ENCODE peak calls at places on chromosomes 11 and 22, in nine cellular contexts. One of them, this sample, is unnamed.

GRCh38 chr22:43094085-43094484 is 4.9 kb upstream of the TTLL1 start:
- DNase-seq in IMR-90: peak
- DNase-seq in HCT116: no peak
- DNase-seq in upper lobe of left lung: no peak
- DNase-seq in OCI-LY7: peak
- DNase-seq in fibroblast of lung: no peak
- DNase-seq in AG09319: no peak
- DNase-seq in B cell: peak
- DNase-seq in body of pancreas: peak
- DNase-seq in this sample: no peak

GRCh38 chr11:3159296-3160190 is 5.6 kb downstream of the OSBPL5 start:
- DNase-seq in IMR-90: no peak
- DNase-seq in HCT116: no peak
- DNase-seq in upper lobe of left lung: peak
- DNase-seq in OCI-LY7: no peak
- DNase-seq in fibroblast of lung: no peak
- DNase-seq in AG09319: no peak
- DNase-seq in B cell: no peak
- DNase-seq in body of pancreas: peak
- DNase-seq in this sample: no peak

GRCh38 chr11:60615497-60615896 is 83.9 kb upstream of the MS4A8 start:
- DNase-seq in IMR-90: no peak
- DNase-seq in HCT116: no peak
- DNase-seq in upper lobe of left lung: peak
- DNase-seq in OCI-LY7: no peak
- DNase-seq in fibroblast of lung: no peak
- DNase-seq in AG09319: no peak
- DNase-seq in B cell: no peak
- DNase-seq in body of pancreas: no peak
- DNase-seq in this sample: no peak

GRCh38 chr22:32996276-32996675 is 61.9 kb downstream of the SYN3 start:
- DNase-seq in IMR-90: no peak
- DNase-seq in HCT116: no peak
- DNase-seq in upper lobe of left lung: no peak
- DNase-seq in OCI-LY7: no peak
- DNase-seq in fibroblast of lung: no peak
- DNase-seq in AG09319: no peak
- DNase-seq in B cell: no peak
- DNase-seq in body of pancreas: no peak
- DNase-seq in this sample: no peak

GRCh38 chr11:63829823-63830489 is 9.0 kb upstream of the MARK2 start:
- DNase-seq in IMR-90: peak
- DNase-seq in HCT116: no peak
- DNase-seq in upper lobe of left lung: no peak
- DNase-seq in OCI-LY7: peak
- DNase-seq in fibroblast of lung: peak
- DNase-seq in AG09319: no peak
- DNase-seq in B cell: no peak
- DNase-seq in body of pancreas: peak
- DNase-seq in this sample: peak

GRCh38 chr22:19149047-19149883 is 827 bp downstream of the GSC2 start:
- DNase-seq in IMR-90: no peak
- DNase-seq in HCT116: no peak
- DNase-seq in upper lobe of left lung: peak
- DNase-seq in OCI-LY7: no peak
- DNase-seq in fibroblast of lung: peak
- DNase-seq in AG09319: no peak
- DNase-seq in B cell: peak
- DNase-seq in body of pancreas: no peak
- DNase-seq in this sample: no peak

GRCh38 chr22:24796860-24797259 is 9.2 kb upstream of the SGSM1 start:
- DNase-seq in IMR-90: no peak
- DNase-seq in HCT116: no peak
- DNase-seq in upper lobe of left lung: no peak
- DNase-seq in OCI-LY7: no peak
- DNase-seq in fibroblast of lung: no peak
- DNase-seq in AG09319: no peak
- DNase-seq in B cell: no peak
- DNase-seq in body of pancreas: no peak
- DNase-seq in this sample: no peak

GRCh38 chr22:47059076-47059475 is 296.6 kb downstream of the TBC1D22A start:
- DNase-seq in IMR-90: no peak
- DNase-seq in HCT116: no peak
- DNase-seq in upper lobe of left lung: peak
- DNase-seq in OCI-LY7: peak
- DNase-seq in fibroblast of lung: no peak
- DNase-seq in AG09319: no peak
- DNase-seq in B cell: no peak
- DNase-seq in body of pancreas: no peak
- DNase-seq in this sample: no peak

GRCh38 chr11:110092577-110093406 is at the start of gene ZC3H12C:
- DNase-seq in IMR-90: peak
- DNase-seq in HCT116: peak
- DNase-seq in upper lobe of left lung: peak
- DNase-seq in OCI-LY7: no peak
- DNase-seq in fibroblast of lung: peak
- DNase-seq in AG09319: peak
- DNase-seq in B cell: peak
- DNase-seq in body of pancreas: peak
- DNase-seq in this sample: peak

GRCh38 chr22:37244114-37244921 is at the start of gene RAC2:
- DNase-seq in IMR-90: peak
- DNase-seq in HCT116: peak
- DNase-seq in upper lobe of left lung: peak
- DNase-seq in OCI-LY7: peak
- DNase-seq in fibroblast of lung: peak
- DNase-seq in AG09319: no peak
- DNase-seq in B cell: peak
- DNase-seq in body of pancreas: peak
- DNase-seq in this sample: no peak

GRCh38 chr11:91946397-91947090 is 278.1 kb upstream of the FAT3 start:
- DNase-seq in IMR-90: no peak
- DNase-seq in HCT116: no peak
- DNase-seq in upper lobe of left lung: no peak
- DNase-seq in OCI-LY7: no peak
- DNase-seq in fibroblast of lung: peak
- DNase-seq in AG09319: no peak
- DNase-seq in B cell: no peak
- DNase-seq in body of pancreas: no peak
- DNase-seq in this sample: no peak

GRCh38 chr22:21896951-21897513 is 29.6 kb upstream of the MAPK1 start:
- DNase-seq in IMR-90: no peak
- DNase-seq in HCT116: no peak
- DNase-seq in upper lobe of left lung: no peak
- DNase-seq in OCI-LY7: no peak
- DNase-seq in fibroblast of lung: no peak
- DNase-seq in AG09319: no peak
- DNase-seq in B cell: no peak
- DNase-seq in body of pancreas: no peak
- DNase-seq in this sample: no peak

GRCh38 chr22:20783844-20784723 is 10.2 kb downstream of the SERPIND1 start:
- DNase-seq in IMR-90: peak
- DNase-seq in HCT116: peak
- DNase-seq in upper lobe of left lung: no peak
- DNase-seq in OCI-LY7: peak
- DNase-seq in fibroblast of lung: peak
- DNase-seq in AG09319: peak
- DNase-seq in B cell: peak
- DNase-seq in body of pancreas: peak
- DNase-seq in this sample: peak
- TF ChIP-seq CTCF in IMR-90: peak
- TF ChIP-seq CTCF in HCT116: peak
- TF ChIP-seq CTCF in upper lobe of left lung: peak
- TF ChIP-seq CTCF in OCI-LY7: peak
- TF ChIP-seq CTCF in fibroblast of lung: peak
- TF ChIP-seq CTCF in AG09319: peak
- TF ChIP-seq CTCF in B cell: peak
- TF ChIP-seq CTCF in body of pancreas: no peak
- TF ChIP-seq CTCF in this sample: peak

DNA sequence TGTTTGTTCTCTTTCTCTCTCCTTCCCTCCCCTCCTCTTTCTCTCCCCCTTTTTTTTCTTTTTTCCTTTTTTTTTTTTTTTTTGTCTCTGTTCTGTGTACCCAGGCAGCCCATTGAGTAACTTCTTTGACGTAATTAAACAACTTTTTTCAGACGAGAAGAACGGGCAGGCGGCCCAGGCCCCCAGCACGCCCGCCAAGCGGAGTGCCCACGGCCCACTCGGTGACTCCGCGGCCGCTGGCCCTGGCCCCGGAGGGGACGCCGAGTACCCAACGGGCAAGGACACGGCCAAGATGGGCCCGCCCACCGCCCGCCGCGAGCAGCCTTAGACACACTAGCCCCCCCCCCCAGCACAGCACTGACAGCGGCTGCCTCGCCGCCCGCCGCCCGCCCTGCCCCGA is 26.2 kb downstream of the MOB2 start:
- DNase-seq in IMR-90: peak
- DNase-seq in HCT116: no peak
- DNase-seq in upper lobe of left lung: peak
- DNase-seq in OCI-LY7: no peak
- DNase-seq in fibroblast of lung: no peak
- DNase-seq in AG09319: no peak
- DNase-seq in B cell: no peak
- DNase-seq in body of pancreas: peak
- DNase-seq in this sample: no peak
- TF ChIP-seq CTCF in IMR-90: no peak
- TF ChIP-seq CTCF in HCT116: no peak
- TF ChIP-seq CTCF in upper lobe of left lung: no peak
- TF ChIP-seq CTCF in OCI-LY7: no peak
- TF ChIP-seq CTCF in fibroblast of lung: no peak
- TF ChIP-seq CTCF in AG09319: no peak
- TF ChIP-seq CTCF in B cell: no peak
- TF ChIP-seq CTCF in body of pancreas: no peak
- TF ChIP-seq CTCF in this sample: no peak

GRCh38 chr22:44326549-44326881 is 13.8 kb upstream of the SHISAL1 start:
- DNase-seq in IMR-90: no peak
- DNase-seq in HCT116: no peak
- DNase-seq in upper lobe of left lung: no peak
- DNase-seq in OCI-LY7: no peak
- DNase-seq in fibroblast of lung: no peak
- DNase-seq in AG09319: no peak
- DNase-seq in B cell: no peak
- DNase-seq in body of pancreas: no peak
- DNase-seq in this sample: no peak

GRCh38 chr22:44329179-44329796 is 16.5 kb upstream of the SHISAL1 start:
- DNase-seq in IMR-90: peak
- DNase-seq in HCT116: no peak
- DNase-seq in upper lobe of left lung: no peak
- DNase-seq in OCI-LY7: peak
- DNase-seq in fibroblast of lung: no peak
- DNase-seq in AG09319: no peak
- DNase-seq in B cell: no peak
- DNase-seq in body of pancreas: no peak
- DNase-seq in this sample: no peak

GRCh38 chr22:44328326-44328725 is 15.6 kb upstream of the SHISAL1 start:
- DNase-seq in IMR-90: no peak
- DNase-seq in HCT116: no peak
- DNase-seq in upper lobe of left lung: no peak
- DNase-seq in OCI-LY7: no peak
- DNase-seq in fibroblast of lung: no peak
- DNase-seq in AG09319: no peak
- DNase-seq in B cell: no peak
- DNase-seq in body of pancreas: no peak
- DNase-seq in this sample: no peak

GRCh38 chr22:44328762-44329161 is 16.0 kb upstream of the SHISAL1 start:
- DNase-seq in IMR-90: no peak
- DNase-seq in HCT116: no peak
- DNase-seq in upper lobe of left lung: no peak
- DNase-seq in OCI-LY7: peak
- DNase-seq in fibroblast of lung: no peak
- DNase-seq in AG09319: no peak
- DNase-seq in B cell: no peak
- DNase-seq in body of pancreas: no peak
- DNase-seq in this sample: no peak

DNA sequence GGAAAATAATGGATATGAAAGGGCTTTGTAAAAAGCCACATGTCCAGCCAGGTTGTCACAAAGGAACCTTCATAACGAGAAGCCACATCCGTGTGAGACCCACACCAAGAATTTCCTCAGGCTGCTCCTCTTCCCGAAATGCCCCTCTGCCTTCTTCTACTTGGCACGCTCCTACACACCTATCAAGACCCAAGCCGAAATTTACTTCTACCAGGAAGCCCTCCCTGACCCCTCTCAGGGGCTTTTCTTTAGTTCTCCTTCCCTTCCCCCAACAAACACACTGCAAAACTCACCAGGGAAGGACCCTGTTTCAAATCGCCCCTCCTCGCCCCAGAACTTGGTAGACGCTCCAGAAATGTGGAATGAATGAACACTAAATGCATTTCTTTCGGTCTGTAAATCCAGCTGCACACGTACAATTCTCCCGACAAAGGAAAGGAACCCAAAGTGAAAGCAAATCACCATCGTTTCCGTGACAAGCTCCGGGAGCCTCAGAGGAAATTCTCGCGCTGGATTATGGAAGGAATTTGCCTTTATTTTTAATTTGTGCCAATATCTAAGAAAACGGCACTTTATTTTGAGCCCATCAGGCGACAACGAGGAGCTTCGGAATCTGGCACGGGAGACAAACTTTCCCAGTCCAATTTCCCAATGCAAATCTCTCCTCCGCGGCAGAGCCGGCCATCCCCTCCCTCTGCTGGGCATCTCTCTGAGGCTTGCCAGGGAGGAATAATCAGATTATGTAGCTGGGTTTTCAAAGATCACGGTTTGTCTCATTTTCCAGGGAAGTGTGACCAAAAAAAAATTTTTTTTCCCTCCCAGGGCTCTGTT is 13.2 kb upstream of the SHISAL1 start:
- DNase-seq in IMR-90: peak
- DNase-seq in HCT116: no peak
- DNase-seq in upper lobe of left lung: no peak
- DNase-seq in OCI-LY7: no peak
- DNase-seq in fibroblast of lung: peak
- DNase-seq in AG09319: no peak
- DNase-seq in B cell: no peak
- DNase-seq in body of pancreas: no peak
- DNase-seq in this sample: peak
- TF ChIP-seq CTCF in IMR-90: peak
- TF ChIP-seq CTCF in HCT116: no peak
- TF ChIP-seq CTCF in upper lobe of left lung: no peak
- TF ChIP-seq CTCF in OCI-LY7: no peak
- TF ChIP-seq CTCF in fibroblast of lung: peak
- TF ChIP-seq CTCF in AG09319: peak
- TF ChIP-seq CTCF in B cell: no peak
- TF ChIP-seq CTCF in body of pancreas: no peak
- TF ChIP-seq CTCF in this sample: no peak

DNA sequence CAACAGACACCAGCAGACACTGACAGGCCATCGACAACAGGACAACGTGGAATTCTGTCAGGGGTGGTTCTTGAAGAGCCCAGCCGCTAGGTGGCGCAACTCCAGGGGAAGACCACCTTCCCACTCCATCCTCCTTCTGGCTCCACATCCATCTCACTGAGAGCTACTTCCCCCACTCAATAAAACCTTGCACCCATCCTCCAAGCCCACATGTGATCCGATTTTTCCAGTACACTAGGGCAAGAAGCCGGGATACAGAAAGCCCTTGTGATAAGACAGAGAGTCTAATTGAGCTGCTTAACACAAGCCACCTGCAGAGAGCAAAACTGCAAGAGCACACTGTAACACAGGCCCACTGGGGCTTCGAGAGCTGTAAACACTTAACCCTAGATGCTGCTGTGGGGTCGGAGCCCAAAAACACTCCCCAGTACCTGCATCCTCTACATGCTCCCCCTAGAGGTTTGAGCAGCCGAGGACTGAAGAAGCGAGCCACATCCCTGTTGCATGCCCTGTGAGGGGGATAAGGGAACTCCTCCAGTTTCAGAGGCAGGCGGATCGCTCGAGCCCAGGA is 11.5 kb upstream of the RAB39A start:
- DNase-seq in IMR-90: no peak
- DNase-seq in HCT116: no peak
- DNase-seq in upper lobe of left lung: no peak
- DNase-seq in OCI-LY7: peak
- DNase-seq in fibroblast of lung: peak
- DNase-seq in AG09319: no peak
- DNase-seq in B cell: peak
- DNase-seq in body of pancreas: no peak
- DNase-seq in this sample: peak
- TF ChIP-seq CTCF in IMR-90: peak
- TF ChIP-seq CTCF in HCT116: no peak
- TF ChIP-seq CTCF in upper lobe of left lung: peak
- TF ChIP-seq CTCF in OCI-LY7: peak
- TF ChIP-seq CTCF in fibroblast of lung: peak
- TF ChIP-seq CTCF in AG09319: peak
- TF ChIP-seq CTCF in B cell: peak
- TF ChIP-seq CTCF in body of pancreas: no peak
- TF ChIP-seq CTCF in this sample: peak